ENCODE peak calls at places on chromosome 13, in four cellular contexts. O, A, B and U are unnamed samples.

GRCh38 chr13:76717092-76717491 is 169.1 kb downstream of the KCTD12 start:
- DNase-seq in O (no peak), A (no peak), B (no peak), U (no peak)

GRCh38 chr13:31731923-31732322 is 7.4 kb upstream of the RXFP2 start:
- DNase-seq in O (no peak), A (no peak), B (no peak), U (no peak)

GRCh38 chr13:36712785-36713184 is 39.0 kb downstream of the SERTM1 start:
- DNase-seq in O (peak; percentile 2), A (no peak), B (no peak), U (no peak)

GRCh38 chr13:61107989-61108388 is 307.7 kb downstream of the PCDH20 start:
- DNase-seq in O (no peak), A (no peak), B (no peak), U (no peak)

GRCh38 chr13:102018716-102019115 is 383.1 kb downstream of the FGF14 start:
- DNase-seq in O (no peak), A (no peak), B (no peak), U (no peak)

GRCh38 chr13:29886446-29886845 is 36.0 kb upstream of the UBL3 start:
- DNase-seq in O (no peak), A (no peak), B (no peak), U (no peak)

GRCh38 chr13:97329331-97329730 is 104.6 kb upstream of the RAP2A start:
- DNase-seq in O (no peak), A (no peak), B (no peak), U (no peak)

GRCh38 chr13:72437458-72437857 is 290.0 kb downstream of the MZT1 start:
- DNase-seq in O (peak; percentile 7), A (no peak), B (no peak), U (no peak)

GRCh38 chr13:49495783-49496762 is at the start of gene PHF11:
- DNase-seq in O (peak; percentile 83), A (peak; percentile 45), B (peak; percentile 84), U (peak; percentile 95)